ENCODE peak calls at places on chromosomes 4 and X, in ten cellular contexts. N, S, U, Q, W, O, X, B, I and J are unnamed samples.

GRCh38 chrX:88135735-88136134 is 611.3 kb upstream of the CPXCR1 start:
- DNase-seq in N (peak), S (no peak), U (peak), Q (no peak), W (no peak), O (no peak), X (no peak), B (no peak), I (peak), J (no peak)

GRCh38 chrX:74063426-74064155 is 240.4 kb upstream of the ZCCHC13 start:
- DNase-seq in N (no peak), S (no peak), U (no peak), Q (no peak), W (peak), O (no peak), X (no peak), B (no peak), I (no peak), J (no peak)

GRCh38 chrX:38618152-38618551 is 56.8 kb downstream of the TSPAN7 start:
- DNase-seq in N (no peak), S (no peak), U (peak), Q (no peak), W (no peak), O (no peak), X (no peak), B (no peak), I (no peak), J (no peak)

GRCh38 chr4:100190643-100191600 is 654 bp upstream of the DDIT4L start:
- DNase-seq in N (no peak), S (no peak), U (no peak), Q (no peak), W (peak), O (no peak), X (no peak), B (no peak), I (peak), J (peak)

GRCh38 chr4:173168396-173169177 is at the start of gene GALNT7:
- DNase-seq in N (peak), S (peak), U (peak), Q (peak), W (peak), O (peak), X (peak), B (peak), I (peak), J (peak)

GRCh38 chrX:110082156-110082555 is 79.2 kb downstream of the TMEM164 start:
- DNase-seq in N (peak), S (no peak), U (no peak), Q (no peak), W (peak), O (no peak), X (peak), B (no peak), I (peak), J (peak)

GRCh38 chr4:3040447-3041191 is 33.7 kb downstream of the HTT-AS start:
- DNase-seq in N (no peak), S (no peak), U (peak), Q (no peak), W (no peak), O (no peak), X (no peak), B (no peak), I (no peak), J (no peak)

GRCh38 chr4:94127707-94128328 is 79.8 kb upstream of the SMARCAD1 start:
- DNase-seq in N (peak), S (no peak), U (peak), Q (peak), W (peak), O (no peak), X (peak), B (no peak), I (peak), J (peak)

GRCh38 chr4:186728631-186729271 is 5.1 kb upstream of the FAT1 start:
- DNase-seq in N (no peak), S (no peak), U (no peak), Q (no peak), W (peak), O (no peak), X (no peak), B (no peak), I (peak), J (peak)

GRCh38 chr4:24210332-24210902 is 320.6 kb upstream of the PPARGC1A start:
- DNase-seq in N (no peak), S (no peak), U (no peak), Q (no peak), W (peak), O (peak), X (no peak), B (no peak), I (peak), J (peak)

GRCh38 chrX:115595049-115595448 is 34.1 kb downstream of the PLS3 start:
- DNase-seq in N (no peak), S (no peak), U (no peak), Q (no peak), W (no peak), O (no peak), X (no peak), B (no peak), I (peak), J (peak)

GRCh38 chr4:113760094-113760851 is 1.3 kb downstream of the CAMK2D start:
- DNase-seq in N (peak), S (peak), U (peak), Q (peak), W (peak), O (peak), X (peak), B (no peak), I (peak), J (peak)

GRCh38 chrX:37755073-37755472 is 24.8 kb upstream of the CYBB start:
- DNase-seq in N (no peak), S (peak), U (peak), Q (no peak), W (no peak), O (no peak), X (no peak), B (no peak), I (no peak), J (no peak)

GRCh38 chrX:47992093-47992375 is 11.8 kb downstream of the ZNF182 start:
- DNase-seq in N (no peak), S (no peak), U (no peak), Q (no peak), W (no peak), O (no peak), X (no peak), B (no peak), I (no peak), J (no peak)

GRCh38 chr4:115101675-115102074 is 11.7 kb downstream of the NDST4 start:
- DNase-seq in N (no peak), S (no peak), U (no peak), Q (no peak), W (no peak), O (no peak), X (no peak), B (no peak), I (no peak), J (no peak)

GRCh38 chrX:151633157-151633556 is 62.1 kb upstream of the PRRG3 start:
- DNase-seq in N (no peak), S (no peak), U (no peak), Q (no peak), W (peak), O (no peak), X (no peak), B (no peak), I (no peak), J (no peak)

GRCh38 chr4:28443786-28444412 is 1583.3 kb downstream of the STIM2 start:
- DNase-seq in N (no peak), S (no peak), U (no peak), Q (peak), W (peak), O (no peak), X (no peak), B (no peak), I (no peak), J (peak)

GRCh38 chr4:119041951-119042560 is 93.6 kb upstream of the MYOZ2 start:
- DNase-seq in N (peak), S (peak), U (peak), Q (peak), W (peak), O (no peak), X (peak), B (peak), I (peak), J (peak)

GRCh38 chr4:7595883-7596535 is 161.3 kb upstream of the PSAPL1 start:
- DNase-seq in N (no peak), S (no peak), U (no peak), Q (peak), W (no peak), O (no peak), X (no peak), B (no peak), I (no peak), J (no peak)

GRCh38 chrX:130093271-130093670 is 17.0 kb downstream of the ELF4 start:
- DNase-seq in N (no peak), S (no peak), U (no peak), Q (no peak), W (no peak), O (no peak), X (no peak), B (no peak), I (no peak), J (no peak)